ENCODE peak calls at places on chromosome 9, in eight cellular contexts. Y is GM06990, G is GM23338, R is brain microvascular endothelial cell, I is adipocyte, H is adrenal gland, L is upper lobe of left lung, D is A549. B is an unnamed sample.

GRCh38 chr9:135077497-135078200 is 9.8 kb upstream of the OLFM1 start:
- DNase-seq in Y (no peak), G (peak), R (peak), I (peak), H (no peak), L (no peak), D (no peak), B (no peak)

GRCh38 chr9:17013010-17013409 is 121.8 kb upstream of the CNTLN start:
- DNase-seq in Y (no peak), G (no peak), R (no peak), I (no peak), H (no peak), L (no peak), D (no peak), B (no peak)

GRCh38 chr9:136847065-136847826 is 2.0 kb upstream of the PHPT1 start:
- DNase-seq in Y (no peak), G (peak), R (peak), I (peak), H (no peak), L (peak), D (peak), B (peak)

GRCh38 chr9:131204285-131204684 is 72.0 kb downstream of the FAM78A start:
- DNase-seq in Y (no peak), G (peak), R (no peak), I (no peak), H (no peak), L (no peak), D (no peak), B (no peak)

GRCh38 chr9:127970401-127971313 is 10.1 kb downstream of the EEIG1 start:
- DNase-seq in Y (peak), G (no peak), R (no peak), I (no peak), H (peak), L (no peak), D (no peak), B (no peak)

GRCh38 chr9:15403155-15403554 is 19.5 kb upstream of the SNAPC3 start:
- DNase-seq in Y (no peak), G (peak), R (no peak), I (no peak), H (peak), L (no peak), D (peak), B (no peak)

GRCh38 chr9:16459421-16460148 is 410.9 kb downstream of the BNC2 start:
- DNase-seq in Y (no peak), G (no peak), R (no peak), I (no peak), H (no peak), L (no peak), D (no peak), B (no peak)

GRCh38 chr9:37574996-37575395 is 1.2 kb downstream of the FBXO10 start:
- DNase-seq in Y (no peak), G (no peak), R (no peak), I (peak), H (no peak), L (no peak), D (no peak), B (peak)

GRCh38 chr9:123326662-123327093 is 29.3 kb upstream of the CRB2 start:
- DNase-seq in Y (peak), G (peak), R (no peak), I (no peak), H (no peak), L (no peak), D (no peak), B (no peak)

GRCh38 chr9:23447166-23447565 is 378.9 kb downstream of the ELAVL2 start:
- DNase-seq in Y (no peak), G (peak), R (no peak), I (no peak), H (no peak), L (no peak), D (no peak), B (no peak)

GRCh38 chr9:113499153-113499875 is 35.8 kb downstream of the RGS3 start:
- DNase-seq in Y (no peak), G (no peak), R (no peak), I (no peak), H (no peak), L (no peak), D (no peak), B (no peak)

GRCh38 chr9:113501821-113502220 is 38.3 kb downstream of the RGS3 start:
- DNase-seq in Y (no peak), G (no peak), R (no peak), I (no peak), H (no peak), L (no peak), D (no peak), B (no peak)

GRCh38 chr9:113499876-113500497 is 36.5 kb downstream of the RGS3 start:
- DNase-seq in Y (no peak), G (no peak), R (no peak), I (no peak), H (no peak), L (no peak), D (no peak), B (no peak)

GRCh38 chr9:113502427-113503008 is 39.0 kb downstream of the RGS3 start:
- DNase-seq in Y (no peak), G (no peak), R (no peak), I (no peak), H (no peak), L (no peak), D (no peak), B (no peak)

GRCh38 chr9:113501129-113501686 is 37.7 kb downstream of the RGS3 start:
- DNase-seq in Y (no peak), G (peak), R (no peak), I (no peak), H (no peak), L (peak), D (no peak), B (no peak)
- H3K4me3 ChIP-seq in Y (no peak), G (peak), R (no peak), I (no peak), H (no peak), L (peak), D (no peak), B (no peak)

DNA sequence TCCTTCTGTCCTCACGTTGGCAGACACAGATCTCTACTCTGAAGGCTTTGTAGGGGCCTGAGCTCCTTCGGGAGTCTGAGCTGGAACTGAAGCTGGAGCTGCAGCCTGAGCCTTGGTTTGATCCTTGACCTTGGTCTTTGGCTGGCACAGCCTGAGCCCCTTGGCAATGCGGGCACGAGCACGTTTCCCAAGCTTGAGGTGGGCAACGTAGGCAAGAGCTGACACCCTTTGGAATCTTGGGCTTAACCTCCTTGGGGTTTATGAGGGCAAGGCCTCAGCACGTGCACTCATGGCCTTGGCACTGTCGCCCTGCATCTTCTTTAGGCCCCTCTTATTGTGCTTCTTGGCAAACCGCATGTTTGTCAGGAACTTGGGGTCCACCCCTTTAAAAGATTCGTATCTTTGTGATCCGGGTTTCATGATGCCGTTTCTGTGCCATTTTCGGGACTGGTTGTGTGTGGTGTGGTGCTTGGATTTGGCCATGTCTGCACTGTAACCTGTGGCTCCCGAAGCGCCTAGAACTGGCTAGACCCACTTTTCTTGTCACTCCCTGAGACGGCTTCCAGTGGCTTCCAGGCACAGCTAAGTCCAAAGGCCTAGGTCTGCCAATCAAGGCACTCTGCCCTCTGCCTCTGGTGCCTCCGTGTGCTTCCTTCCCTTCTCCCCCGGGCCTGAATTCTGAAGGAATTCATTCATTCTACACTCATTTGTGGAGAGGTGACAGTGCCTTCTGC is 1.4 kb downstream of the SUSD1 start:
- DNase-seq in Y (no peak), G (no peak), R (no peak), I (no peak), H (no peak), L (peak), D (no peak), B (no peak)
- H3K4me3 ChIP-seq in Y (peak), G (peak), R (no peak), I (no peak), H (no peak), L (peak), D (peak), B (no peak)

GRCh38 chr9:104800068-104800785 is 36.3 kb downstream of the NIPSNAP3B start:
- DNase-seq in Y (no peak), G (no peak), R (no peak), I (no peak), H (no peak), L (no peak), D (no peak), B (no peak)

GRCh38 chr9:104794070-104794469 is 30.1 kb downstream of the NIPSNAP3B start:
- DNase-seq in Y (no peak), G (no peak), R (no peak), I (no peak), H (peak), L (no peak), D (no peak), B (no peak)

GRCh38 chr9:104798209-104798995 is 34.5 kb downstream of the NIPSNAP3B start:
- DNase-seq in Y (no peak), G (no peak), R (no peak), I (no peak), H (no peak), L (no peak), D (no peak), B (no peak)

GRCh38 chr9:104795082-104795481 is 31.2 kb downstream of the NIPSNAP3B start:
- DNase-seq in Y (no peak), G (no peak), R (no peak), I (no peak), H (no peak), L (no peak), D (no peak), B (no peak)

GRCh38 chr9:104795857-104796256 is 31.9 kb downstream of the NIPSNAP3B start:
- DNase-seq in Y (no peak), G (no peak), R (no peak), I (no peak), H (no peak), L (no peak), D (no peak), B (no peak)
- H3K4me3 ChIP-seq in Y (no peak), G (no peak), R (no peak), I (no peak), H (no peak), L (no peak), D (no peak), B (no peak)

GRCh38 chr9:33751536-33752129 is 43.7 kb upstream of the PRSS3 start:
- DNase-seq in Y (no peak), G (no peak), R (no peak), I (no peak), H (no peak), L (no peak), D (no peak), B (no peak)

GRCh38 chr9:33750307-33750838 is 45.0 kb upstream of the PRSS3 start:
- DNase-seq in Y (no peak), G (peak), R (peak), I (peak), H (no peak), L (peak), D (peak), B (no peak)

GRCh38 chr9:33748633-33749304 is 46.6 kb upstream of the PRSS3 start:
- DNase-seq in Y (no peak), G (no peak), R (no peak), I (no peak), H (no peak), L (no peak), D (no peak), B (no peak)

GRCh38 chr9:33750839-33751339 is 44.5 kb upstream of the PRSS3 start:
- DNase-seq in Y (no peak), G (peak), R (no peak), I (peak), H (no peak), L (peak), D (no peak), B (no peak)

GRCh38 chr9:33752130-33752637 is 43.2 kb upstream of the PRSS3 start:
- DNase-seq in Y (no peak), G (no peak), R (no peak), I (peak), H (no peak), L (no peak), D (peak), B (no peak)
- H3K4me3 ChIP-seq in Y (no peak), G (no peak), R (no peak), I (no peak), H (no peak), L (no peak), D (no peak), B (no peak)

GRCh38 chr9:72951520-72952393 is 1.1 kb downstream of the ALDH1A1 start:
- DNase-seq in Y (no peak), G (no peak), R (no peak), I (no peak), H (no peak), L (no peak), D (peak), B (no peak)
- H3K4me3 ChIP-seq in Y (no peak), G (no peak), R (no peak), I (peak), H (no peak), L (peak), D (peak), B (no peak)

GRCh38 chr9:26893030-26893676 is 551 bp upstream of the CAAP1 start:
- DNase-seq in Y (no peak), G (peak), R (no peak), I (no peak), H (no peak), L (no peak), D (no peak), B (no peak)

GRCh38 chr9:26892251-26893029 is at the start of gene CAAP1:
- DNase-seq in Y (peak), G (peak), R (peak), I (peak), H (peak), L (peak), D (peak), B (peak)

DNA sequence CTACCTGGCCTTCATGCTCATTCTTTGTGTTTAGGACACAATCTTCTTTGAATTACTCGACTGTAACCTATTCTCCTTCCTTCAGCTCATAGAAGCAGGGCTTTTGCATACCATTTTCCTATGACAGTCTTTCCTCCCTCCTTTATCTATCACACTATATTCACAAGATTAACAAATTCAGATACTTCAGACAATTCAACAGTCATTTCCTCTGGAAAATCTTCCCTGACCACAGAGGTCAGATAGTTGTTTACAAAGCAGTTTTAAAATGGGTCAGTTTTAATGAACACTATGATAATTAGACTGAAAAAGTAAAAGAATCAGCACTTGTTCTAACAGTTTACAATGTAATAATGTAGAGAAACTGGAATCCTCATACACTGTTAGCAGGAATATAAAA is 4.3 kb downstream of the CAAP1 start:
- DNase-seq in Y (no peak), G (no peak), R (no peak), I (no peak), H (no peak), L (no peak), D (no peak), B (no peak)
- H3K4me3 ChIP-seq in Y (no peak), G (no peak), R (no peak), I (no peak), H (no peak), L (no peak), D (no peak), B (no peak)